ENCODE peak calls at places on chromosomes 13 and 19, in five cellular contexts. I is H9, L is H1, R is trophoblast cell, V is neuronal stem cell. Y is an unnamed sample.

GRCh38 chr19:10555613-10555979 is 10.2 kb downstream of the KRI1 start:
- DNase-seq in L (no peak), I (no peak), R (no peak), V (no peak), Y (no peak)

GRCh38 chr19:53824134-53824611 is at the start of gene NLRP12:
- DNase-seq in L (no peak), V (no peak), R (peak), I (no peak), Y (no peak)

GRCh38 chr13:24910502-24911134 is 146.6 kb downstream of the RNF17 start:
- DNase-seq in L (no peak), I (no peak), V (no peak), R (no peak), Y (no peak)

GRCh38 chr19:11269408-11269807 is 7.1 kb upstream of the DOCK6 start:
- DNase-seq in I (no peak), L (no peak), R (no peak), V (no peak), Y (no peak)

GRCh38 chr13:97502192-97502591 is 68.2 kb downstream of the RAP2A start:
- DNase-seq in V (no peak), R (no peak), L (no peak), I (no peak), Y (peak)

GRCh38 chr13:28012383-28012782 is 23.9 kb upstream of the URAD start:
- DNase-seq in V (no peak), R (no peak), I (no peak), L (no peak), Y (peak)

GRCh38 chr13:32894589-32895001 is 121.6 kb upstream of the KL start:
- DNase-seq in V (no peak), I (no peak), L (no peak), R (no peak), Y (peak)

GRCh38 chr13:32454886-32455593 is 27.1 kb upstream of the N4BP2L1 start:
- DNase-seq in I (no peak), V (no peak), L (no peak), R (no peak), Y (no peak)

GRCh38 chr13:46716821-46717220 is 80.1 kb downstream of the ESD start:
- DNase-seq in I (no peak), R (no peak), L (no peak), V (no peak), Y (peak)

GRCh38 chr13:110310541-110311491 is 3.7 kb downstream of the COL4A2 start:
- DNase-seq in R (no peak), L (no peak), I (peak), V (no peak), Y (no peak)

GRCh38 chr13:95643814-95644598 is 500 bp downstream of the DZIP1 start:
- DNase-seq in L (no peak), R (peak), I (peak), V (no peak), Y (peak)

GRCh38 chr19:52690395-52691214 is 44.2 kb downstream of the ZNF611 start:
- DNase-seq in I (peak), R (peak), V (peak), L (peak), Y (peak)

GRCh38 chr13:84677836-84678235 is 795.6 kb upstream of the SLITRK1 start:
- DNase-seq in R (no peak), L (no peak), I (no peak), V (no peak), Y (no peak)

GRCh38 chr13:112968910-112969691 is at the start of gene MCF2L:
- DNase-seq in L (no peak), I (peak), R (peak), V (peak), Y (peak)

GRCh38 chr13:107650081-107650701 is 565.1 kb downstream of the LIG4 start:
- DNase-seq in R (peak), L (peak), V (peak), I (peak), Y (peak)

GRCh38 chr19:18906605-18907519 is 10.9 kb upstream of the CERS1 start:
- DNase-seq in I (no peak), L (no peak), V (no peak), R (no peak), Y (no peak)

GRCh38 chr13:41962994-41963393 is 2.1 kb upstream of the VWA8 start:
- DNase-seq in L (no peak), R (no peak), I (no peak), V (no peak), Y (no peak)

GRCh38 chr13:48595330-48596127 is 58.2 kb upstream of the CYSLTR2 start:
- DNase-seq in V (no peak), I (peak), L (no peak), R (peak), Y (peak)

GRCh38 chr19:35223084-35223790 is 5.3 kb downstream of the FAM187B start:
- DNase-seq in L (no peak), I (no peak), V (no peak), R (no peak), Y (no peak)

GRCh38 chr13:45200701-45201230 is at the start of gene KCTD4:
- DNase-seq in I (no peak), V (no peak), R (peak), L (no peak), Y (peak)

GRCh38 chr13:72763411-72763810 is 18.3 kb downstream of the DIS3 start:
- DNase-seq in I (no peak), R (peak), V (no peak), L (no peak), Y (no peak)

GRCh38 chr13:43261018-43261417 is 237.6 kb downstream of the DNAJC15 start:
- DNase-seq in V (no peak), I (no peak), R (peak), L (no peak), Y (peak)

GRCh38 chr19:14496849-14497346 is 971 bp upstream of the GIPC1 start:
- DNase-seq in I (no peak), R (peak), V (no peak), L (no peak), Y (no peak)

GRCh38 chr19:35642798-35643254 is 1.3 kb downstream of the ETV2 start:
- DNase-seq in R (no peak), V (no peak), I (no peak), L (no peak), Y (no peak)

GRCh38 chr13:22014469-22014868 is 343.6 kb downstream of the FGF9 start:
- DNase-seq in L (no peak), R (peak), I (no peak), V (no peak), Y (peak)

GRCh38 chr19:52722062-52723005 is 12.5 kb downstream of the ZNF611 start:
- DNase-seq in V (no peak), I (no peak), L (no peak), R (peak), Y (peak)

GRCh38 chr19:5154129-5154798 is 185.4 kb downstream of the KDM4B start:
- DNase-seq in V (no peak), R (peak), L (no peak), I (peak), Y (no peak)

GRCh38 chr13:33279414-33279813 is 6.1 kb downstream of the STARD13 start:
- DNase-seq in R (no peak), L (no peak), I (no peak), V (no peak), Y (no peak)

DNA sequence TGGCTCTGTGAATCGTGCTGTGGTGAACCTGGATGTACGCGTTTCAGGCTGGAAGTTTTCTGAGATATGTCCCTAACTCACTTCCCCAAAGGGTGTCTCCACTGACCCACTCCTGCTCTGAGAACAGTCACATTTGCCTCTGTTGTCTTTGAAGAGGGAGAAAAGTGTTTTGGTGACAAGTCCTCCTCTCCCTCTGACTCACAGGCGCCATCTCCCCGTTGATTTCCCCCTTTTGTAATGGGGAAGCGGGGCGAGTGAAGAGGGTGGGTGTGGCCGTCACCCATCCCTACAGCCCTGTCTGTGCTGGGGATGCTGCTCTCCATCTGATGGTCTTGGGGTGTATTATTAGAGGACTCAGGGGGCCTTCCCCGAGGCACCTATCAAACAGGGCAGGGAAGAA is 9.6 kb downstream of the APC2 start:
- DNase-seq in R (no peak), L (no peak), I (no peak), V (no peak), Y (no peak)
- H3K4ac ChIP-seq in R (no peak), L (no peak), I (no peak), V (no peak), Y (no peak)

DNA sequence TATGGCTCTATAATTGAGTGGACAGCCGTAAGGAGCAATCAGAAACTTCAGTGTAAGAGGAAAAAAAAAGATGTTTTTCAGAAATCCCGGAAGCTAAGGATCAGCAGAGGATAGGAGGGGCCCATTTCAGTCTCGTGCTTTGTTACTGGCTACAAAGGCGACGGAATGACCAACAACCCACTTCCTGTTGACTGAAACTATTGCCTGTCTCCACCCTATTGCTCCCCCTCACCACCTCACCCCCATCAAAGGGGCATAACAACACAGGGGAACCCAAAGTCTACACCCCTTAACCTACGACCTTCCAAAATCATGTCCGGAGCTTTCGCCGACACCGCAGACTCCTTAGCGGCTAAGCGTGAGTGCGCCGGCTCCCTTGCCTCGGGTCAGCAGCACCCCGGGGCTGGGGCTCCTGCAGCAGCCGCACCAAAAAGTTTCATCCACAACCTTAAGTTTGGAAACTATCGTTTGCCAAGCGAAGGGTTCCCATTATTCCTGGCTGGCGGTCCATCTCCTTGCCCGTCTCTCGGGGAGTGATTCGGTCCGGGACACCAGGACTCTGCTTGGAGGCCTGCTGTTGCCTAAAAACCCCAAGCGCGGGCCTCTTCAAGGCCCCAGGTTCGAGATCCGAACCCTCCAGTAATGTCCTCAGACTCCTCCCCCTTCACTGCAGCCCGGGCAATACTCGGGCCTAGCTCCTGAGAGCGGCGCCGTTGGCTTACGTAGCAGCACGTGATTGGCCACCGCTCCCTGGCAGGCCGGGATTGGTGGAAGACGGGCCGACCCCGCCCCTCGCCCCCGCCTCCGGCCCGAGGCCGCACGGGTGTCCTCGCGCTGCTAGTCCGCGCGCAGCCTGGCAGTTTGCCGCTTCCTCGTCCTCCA is at the start of gene TPP2:
- DNase-seq in V (peak), R (peak), L (peak), I (peak), Y (peak)
- H2BK12ac ChIP-seq in V (no peak), R (no peak), L (peak), I (no peak), Y (peak)

GRCh38 chr13:111503376-111503775 is 182.9 kb downstream of the TEX29 start:
- DNase-seq in L (no peak), I (no peak), V (no peak), R (no peak), Y (no peak)

GRCh38 chr13:111506131-111506530 is 185.7 kb downstream of the TEX29 start:
- DNase-seq in L (no peak), V (no peak), R (no peak), I (no peak), Y (no peak)

GRCh38 chr13:111502957-111503356 is 182.5 kb downstream of the TEX29 start:
- DNase-seq in V (no peak), R (no peak), L (no peak), I (no peak), Y (no peak)

GRCh38 chr13:111505175-111505777 is 184.8 kb downstream of the TEX29 start:
- DNase-seq in V (peak), R (no peak), L (peak), I (peak), Y (no peak)

GRCh38 chr13:111503905-111504695 is 183.7 kb downstream of the TEX29 start:
- DNase-seq in R (no peak), L (no peak), I (no peak), V (no peak), Y (no peak)
- H4K91ac ChIP-seq in R (no peak), L (no peak), I (no peak), V (no peak), Y (no peak)

GRCh38 chr19:2944775-2945574 is at the start of gene ZNF77:
- DNase-seq in V (peak), L (peak), I (peak), R (peak), Y (peak)
- H3K4ac ChIP-seq in V (no peak), L (peak), I (no peak), R (no peak), Y (peak)

GRCh38 chr19:6577410-6578125 is 13.4 kb downstream of the CD70 start:
- DNase-seq in R (peak), L (no peak), V (no peak), I (peak), Y (no peak)
- H2BK12ac ChIP-seq in R (no peak), L (peak), V (no peak), I (no peak), Y (no peak)

DNA sequence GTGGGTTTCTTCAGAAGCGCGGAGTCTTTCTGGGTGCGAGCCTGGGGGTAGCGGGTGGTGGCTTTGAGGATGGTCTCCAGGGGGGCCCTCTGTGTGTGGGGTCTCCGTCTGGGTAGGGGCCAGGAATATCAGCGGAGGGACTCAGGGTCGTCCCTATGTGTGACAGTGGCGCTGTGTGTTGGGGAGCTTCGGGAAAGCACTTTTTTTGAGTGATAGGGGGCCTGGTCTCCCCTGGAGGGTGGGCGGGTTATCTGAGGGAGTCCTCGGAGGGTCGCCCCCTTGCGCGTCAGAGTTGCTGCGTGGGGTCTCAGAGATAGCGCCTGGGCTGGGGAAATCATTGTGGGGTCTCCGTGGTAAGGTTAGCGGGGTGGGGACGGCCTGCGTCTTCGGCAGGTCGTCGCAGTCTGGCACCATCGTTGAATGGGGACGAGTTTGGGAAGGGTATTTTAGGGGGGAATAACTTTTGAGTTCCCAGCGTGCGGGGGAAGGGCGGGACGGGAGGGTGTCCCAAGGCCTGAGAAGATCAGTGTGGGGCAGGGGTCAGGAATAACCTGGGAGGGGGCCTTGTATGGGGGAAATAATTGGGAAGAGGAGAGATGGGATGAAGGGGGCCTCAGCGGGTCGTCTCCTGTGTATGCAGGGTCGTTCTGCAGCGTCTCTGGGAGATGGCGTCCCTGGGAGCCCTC is 851 bp downstream of the IER2 start:
- DNase-seq in L (no peak), R (peak), V (peak), I (no peak), Y (peak)
- H4K91ac ChIP-seq in L (peak), R (peak), V (no peak), I (no peak), Y (peak)

GRCh38 chr13:37141011-37141410 is 35.5 kb upstream of the CSNK1A1L start:
- DNase-seq in I (no peak), L (no peak), R (no peak), V (no peak), Y (no peak)

GRCh38 chr13:37138169-37138568 is 32.7 kb upstream of the CSNK1A1L start:
- DNase-seq in R (peak), I (peak), V (no peak), L (peak), Y (no peak)

GRCh38 chr13:37136633-37137032 is 31.2 kb upstream of the CSNK1A1L start:
- DNase-seq in I (no peak), V (no peak), L (no peak), R (no peak), Y (no peak)

GRCh38 chr13:37138917-37139316 is 33.5 kb upstream of the CSNK1A1L start:
- DNase-seq in L (no peak), R (no peak), I (no peak), V (no peak), Y (no peak)

GRCh38 chr13:37139356-37139755 is 33.9 kb upstream of the CSNK1A1L start:
- DNase-seq in L (no peak), R (no peak), I (no peak), V (no peak), Y (no peak)
- H3K4ac ChIP-seq in L (no peak), R (no peak), I (no peak), V (no peak), Y (no peak)

GRCh38 chr13:98675837-98676236 is 76.6 kb downstream of the SLC15A1 start:
- DNase-seq in I (no peak), V (no peak), R (no peak), L (no peak), Y (no peak)
- H2BK12ac ChIP-seq in I (no peak), V (peak), R (no peak), L (peak), Y (no peak)

DNA sequence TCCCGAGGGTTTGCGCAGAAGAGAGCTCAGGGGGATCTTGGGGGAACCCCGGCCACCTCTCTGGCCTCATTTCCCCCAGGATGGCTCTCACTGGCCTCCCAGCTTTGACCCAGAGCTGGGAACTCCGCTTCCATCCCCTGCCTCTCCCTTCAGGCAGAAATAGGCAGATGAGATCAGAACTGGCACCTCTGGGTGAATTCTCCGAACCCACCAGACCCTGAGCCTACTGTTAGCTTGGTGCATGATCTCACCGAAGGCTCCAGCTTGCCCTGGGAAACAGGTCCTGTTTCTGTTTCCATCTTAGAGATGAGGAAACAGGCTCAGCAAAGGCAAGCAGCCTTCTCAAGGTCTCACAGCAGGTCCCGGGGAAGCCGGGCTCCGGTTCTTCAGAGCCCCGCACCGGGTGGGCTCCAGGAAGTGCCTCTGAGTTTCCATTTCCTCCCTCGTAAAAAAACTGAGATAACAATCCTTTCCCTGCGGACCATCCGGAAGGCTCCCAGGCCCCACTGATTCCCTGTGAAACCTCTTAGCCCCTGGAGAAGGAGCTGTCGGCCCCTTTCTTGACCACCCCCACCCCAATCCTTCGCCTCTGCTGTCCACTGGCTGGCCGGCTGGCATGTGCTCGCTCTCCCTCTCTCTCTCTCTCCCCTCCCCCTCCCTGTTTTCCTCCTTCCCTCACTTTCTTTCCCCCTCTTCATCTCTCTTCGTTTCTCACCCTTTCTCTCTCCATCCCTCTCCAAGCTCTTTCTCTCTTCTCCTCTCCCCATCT is 2.1 kb downstream of the NECTIN2 start:
- DNase-seq in V (peak), R (peak), L (no peak), I (peak), Y (peak)
- H4K91ac ChIP-seq in V (peak), R (peak), L (peak), I (no peak), Y (peak)